ENCODE peak calls at places on chromosome 15, in nine cellular contexts. C, E, B, D, K, J, U, M and I are unnamed samples.

GRCh38 chr15:90840954-90841353 is 27.4 kb upstream of the FURIN start:
- DNase-seq in C (no peak), E (no peak), B (no peak), D (no peak), K (no peak), J (no peak), U (no peak), M (no peak), I (no peak)

GRCh38 chr15:101579766-101580165 is 72.4 kb downstream of the TM2D3 start:
- DNase-seq in C (no peak), E (no peak), B (no peak), D (no peak), K (no peak), J (peak), U (no peak), M (no peak), I (peak)

GRCh38 chr15:33964665-33965040 is 3.6 kb upstream of the CHRM5 start:
- DNase-seq in C (no peak), E (no peak), B (peak), D (no peak), K (no peak), J (no peak), U (no peak), M (no peak), I (no peak)

GRCh38 chr15:63983071-63983711 is 63.1 kb downstream of the DAPK2 start:
- DNase-seq in C (no peak), E (no peak), B (no peak), D (no peak), K (no peak), J (no peak), U (no peak), M (no peak), I (no peak)

GRCh38 chr15:66481107-66481856 is 16.3 kb downstream of the SNAPC5 start:
- DNase-seq in C (no peak), E (no peak), B (no peak), D (no peak), K (no peak), J (no peak), U (no peak), M (no peak), I (no peak)

GRCh38 chr15:44710236-44711088 is 661 bp downstream of the PATL2 start:
- DNase-seq in C (no peak), E (peak), B (peak), D (peak), K (no peak), J (peak), U (no peak), M (no peak), I (no peak)

GRCh38 chr15:62391565-62392262 is 226.6 kb upstream of the C2CD4B start:
- DNase-seq in C (peak), E (peak), B (peak), D (no peak), K (peak), J (peak), U (peak), M (peak), I (peak)

GRCh38 chr15:62125763-62126162 is 39.3 kb downstream of the C2CD4B start:
- DNase-seq in C (peak), E (no peak), B (peak), D (no peak), K (peak), J (peak), U (no peak), M (no peak), I (no peak)

GRCh38 chr15:51799174-51799907 is 30.1 kb upstream of the TMOD3 start:
- DNase-seq in C (no peak), E (no peak), B (no peak), D (no peak), K (no peak), J (no peak), U (no peak), M (no peak), I (no peak)

GRCh38 chr15:31392761-31393401 is 66.2 kb downstream of the KLF13 start:
- DNase-seq in C (no peak), E (no peak), B (no peak), D (no peak), K (no peak), J (no peak), U (no peak), M (no peak), I (no peak)

GRCh38 chr15:32870240-32871033 is 152.6 kb downstream of the GREM1 start:
- DNase-seq in C (no peak), E (no peak), B (peak), D (no peak), K (no peak), J (peak), U (no peak), M (no peak), I (no peak)

GRCh38 chr15:36347272-36347864 is 232.1 kb upstream of the CDIN1 start:
- DNase-seq in C (no peak), E (no peak), B (no peak), D (no peak), K (peak), J (peak), U (no peak), M (no peak), I (no peak)

GRCh38 chr15:73781038-73781925 is 28.1 kb upstream of the INSYN1 start:
- DNase-seq in C (peak), E (no peak), B (peak), D (no peak), K (no peak), J (peak), U (peak), M (no peak), I (peak)

GRCh38 chr15:23447107-23447500 is at the start of gene GOLGA6L2:
- DNase-seq in C (no peak), E (no peak), B (no peak), D (no peak), K (no peak), J (peak), U (no peak), M (no peak), I (no peak)

GRCh38 chr15:41105348-41106334 is 10.4 kb downstream of the INO80 start:
- DNase-seq in C (no peak), E (no peak), B (no peak), D (no peak), K (no peak), J (no peak), U (no peak), M (no peak), I (no peak)

GRCh38 chr15:73934281-73934680 is 8.0 kb downstream of the LOXL1 start:
- DNase-seq in C (no peak), E (no peak), B (no peak), D (no peak), K (no peak), J (no peak), U (no peak), M (no peak), I (no peak)

GRCh38 chr15:81337241-81337640 is 13.3 kb upstream of the STARD5 start:
- DNase-seq in C (no peak), E (no peak), B (no peak), D (no peak), K (no peak), J (no peak), U (no peak), M (no peak), I (no peak)

GRCh38 chr15:60355148-60355857 is 42.5 kb downstream of the ANXA2 start:
- DNase-seq in C (no peak), E (no peak), B (no peak), D (no peak), K (no peak), J (no peak), U (no peak), M (no peak), I (no peak)

GRCh38 chr15:47412802-47413201 is 304.5 kb upstream of the SEMA6D start:
- DNase-seq in C (no peak), E (no peak), B (no peak), D (no peak), K (no peak), J (no peak), U (no peak), M (no peak), I (no peak)

GRCh38 chr15:98896802-98897732 is 110.5 kb downstream of the PGPEP1L start:
- DNase-seq in C (no peak), E (no peak), B (peak), D (no peak), K (no peak), J (peak), U (peak), M (no peak), I (peak)

GRCh38 chr15:77542491-77543001 is 90.2 kb downstream of the LINGO1 start:
- DNase-seq in C (no peak), E (no peak), B (peak), D (no peak), K (no peak), J (peak), U (no peak), M (no peak), I (no peak)

GRCh38 chr15:85754993-85755392 is 39.7 kb downstream of the KLHL25 start:
- DNase-seq in C (no peak), E (no peak), B (peak), D (no peak), K (no peak), J (no peak), U (no peak), M (no peak), I (no peak)

GRCh38 chr15:80251505-80252280 is at the start of gene CTXND1:
- DNase-seq in C (no peak), E (no peak), B (no peak), D (no peak), K (no peak), J (no peak), U (peak), M (no peak), I (no peak)

GRCh38 chr15:96347181-96348111 is 16.9 kb downstream of the NR2F2 start:
- DNase-seq in C (no peak), E (peak), B (no peak), D (no peak), K (no peak), J (no peak), U (no peak), M (no peak), I (no peak)

GRCh38 chr15:39270976-39271375 is 309.9 kb upstream of the THBS1 start:
- DNase-seq in C (no peak), E (no peak), B (peak), D (no peak), K (no peak), J (no peak), U (no peak), M (no peak), I (peak)

GRCh38 chr15:43441316-43441715 is 51.6 kb downstream of the TP53BP1 start:
- DNase-seq in C (peak), E (no peak), B (peak), D (no peak), K (no peak), J (peak), U (no peak), M (no peak), I (no peak)

GRCh38 chr15:99564221-99565030 is 1.4 kb upstream of the MEF2A start:
- DNase-seq in C (peak), E (peak), B (peak), D (no peak), K (peak), J (no peak), U (no peak), M (peak), I (no peak)

GRCh38 chr15:68510558-68510957 is 68.2 kb upstream of the CORO2B start:
- DNase-seq in C (no peak), E (no peak), B (no peak), D (no peak), K (no peak), J (no peak), U (no peak), M (no peak), I (no peak)

GRCh38 chr15:66659384-66659783 is 42.7 kb upstream of the SMAD6 start:
- DNase-seq in C (no peak), E (no peak), B (no peak), D (no peak), K (no peak), J (no peak), U (no peak), M (no peak), I (no peak)

GRCh38 chr15:62068071-62068786 is 1.5 kb downstream of the C2CD4A start:
- DNase-seq in C (no peak), E (peak), B (peak), D (no peak), K (no peak), J (peak), U (peak), M (no peak), I (peak)

GRCh38 chr15:54559405-54560064 is 581.3 kb downstream of the UNC13C start:
- DNase-seq in C (no peak), E (peak), B (no peak), D (no peak), K (no peak), J (no peak), U (no peak), M (no peak), I (no peak)

GRCh38 chr15:63434567-63435219 is 53.0 kb upstream of the CA12 start:
- DNase-seq in C (no peak), E (no peak), B (no peak), D (no peak), K (peak), J (no peak), U (no peak), M (no peak), I (no peak)

GRCh38 chr15:78361956-78362506 is 21.9 kb downstream of the CRABP1 start:
- DNase-seq in C (no peak), E (no peak), B (no peak), D (no peak), K (no peak), J (no peak), U (no peak), M (no peak), I (no peak)

GRCh38 chr15:85704021-85704420 is 90.7 kb downstream of the KLHL25 start:
- DNase-seq in C (no peak), E (no peak), B (peak), D (no peak), K (no peak), J (no peak), U (no peak), M (no peak), I (no peak)

GRCh38 chr15:72782993-72783562 is 480 bp downstream of the ADPGK start:
- DNase-seq in C (peak), E (peak), B (peak), D (no peak), K (peak), J (peak), U (no peak), M (no peak), I (no peak)

GRCh38 chr15:60554494-60554893 is 75.6 kb upstream of the ICE2 start:
- DNase-seq in C (no peak), E (no peak), B (no peak), D (no peak), K (no peak), J (no peak), U (no peak), M (no peak), I (no peak)